ENCODE peak calls at places on chromosomes 1 and 21, in four cellular contexts. X is epithelial cell of esophagus, C is cardiac fibroblast, A is GM23338. J is an unnamed sample.

GRCh38 chr1:109427171-109427467 is 871 bp upstream of the PSMA5 start:
- DNase-seq in X (no peak), C (peak), A (no peak), J (peak)

GRCh38 chr1:153612755-153613331 is at the start of gene S100A16:
- DNase-seq in X (peak), C (peak), A (peak), J (peak)

GRCh38 chr1:40630488-40631223 is 34.8 kb downstream of the RIMS3 start:
- DNase-seq in X (peak), C (peak), A (peak), J (peak)

GRCh38 chr1:20082772-20083171 is 12.8 kb downstream of the PLA2G5 start:
- DNase-seq in X (no peak), C (no peak), A (no peak), J (no peak)

GRCh38 chr1:40662151-40662550 is 3.3 kb downstream of the RIMS3 start:
- DNase-seq in X (peak), C (no peak), A (no peak), J (no peak)

GRCh38 chr1:19197849-19198248 is 12.2 kb downstream of the UBR4 start:
- DNase-seq in X (no peak), C (peak), A (no peak), J (no peak)

GRCh38 chr1:200330770-200331428 is 78.9 kb downstream of the ZNF281 start:
- DNase-seq in X (no peak), C (no peak), A (peak), J (no peak)

GRCh38 chr1:145858238-145858936 is 494 bp downstream of the PIAS3 start:
- DNase-seq in X (peak), C (peak), A (peak), J (peak)

GRCh38 chr1:81484284-81484683 is 316.4 kb upstream of the ADGRL2 start:
- DNase-seq in X (no peak), C (no peak), A (no peak), J (no peak)

GRCh38 chr1:175675017-175675416 is 68.4 kb downstream of the TNR start:
- DNase-seq in X (no peak), C (no peak), A (no peak), J (no peak)

GRCh38 chr1:241266121-241266520 is 90.9 kb downstream of the RGS7 start:
- DNase-seq in X (no peak), C (no peak), A (no peak), J (peak)

DNA sequence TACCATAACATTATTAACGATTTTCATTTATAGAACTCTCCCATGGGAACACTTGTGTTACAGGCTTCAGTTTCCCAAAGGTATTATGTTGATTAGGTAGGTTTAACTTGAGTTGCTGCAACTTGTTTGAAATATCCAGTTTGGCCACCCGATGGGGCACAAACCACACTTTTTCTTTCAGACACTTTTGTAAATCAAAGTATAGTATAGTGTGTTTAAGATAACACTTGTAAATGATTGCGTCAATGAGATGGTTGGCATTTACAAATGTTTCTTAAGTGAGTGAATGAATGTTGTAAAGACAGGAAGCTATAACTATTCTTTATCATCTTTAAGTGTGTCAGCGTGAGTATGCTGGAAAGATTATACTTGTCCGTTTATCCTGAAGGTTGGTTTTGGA is 4.3 kb downstream of the XPR1 start:
- DNase-seq in X (peak), C (peak), A (peak), J (peak)
- TF ChIP-seq CTCF in X (peak), C (peak), A (peak), J (peak)

GRCh38 chr1:22889213-22889827 is 83.3 kb downstream of the LACTBL1 start:
- DNase-seq in X (peak), C (peak), A (peak), J (peak)
- TF ChIP-seq CTCF in X (peak), C (peak), A (peak), J (peak)

GRCh38 chr1:14924012-14924452 is 229.5 kb upstream of the TMEM51 start:
- DNase-seq in X (peak), C (peak), A (peak), J (peak)

GRCh38 chr1:14926214-14926613 is 227.3 kb upstream of the TMEM51 start:
- DNase-seq in X (peak), C (no peak), A (no peak), J (no peak)

GRCh38 chr1:14923400-14924011 is 230.0 kb upstream of the TMEM51 start:
- DNase-seq in X (no peak), C (no peak), A (no peak), J (no peak)

GRCh38 chr1:14925336-14926136 is 228.0 kb upstream of the TMEM51 start:
- DNase-seq in X (peak), C (no peak), A (no peak), J (no peak)

DNA sequence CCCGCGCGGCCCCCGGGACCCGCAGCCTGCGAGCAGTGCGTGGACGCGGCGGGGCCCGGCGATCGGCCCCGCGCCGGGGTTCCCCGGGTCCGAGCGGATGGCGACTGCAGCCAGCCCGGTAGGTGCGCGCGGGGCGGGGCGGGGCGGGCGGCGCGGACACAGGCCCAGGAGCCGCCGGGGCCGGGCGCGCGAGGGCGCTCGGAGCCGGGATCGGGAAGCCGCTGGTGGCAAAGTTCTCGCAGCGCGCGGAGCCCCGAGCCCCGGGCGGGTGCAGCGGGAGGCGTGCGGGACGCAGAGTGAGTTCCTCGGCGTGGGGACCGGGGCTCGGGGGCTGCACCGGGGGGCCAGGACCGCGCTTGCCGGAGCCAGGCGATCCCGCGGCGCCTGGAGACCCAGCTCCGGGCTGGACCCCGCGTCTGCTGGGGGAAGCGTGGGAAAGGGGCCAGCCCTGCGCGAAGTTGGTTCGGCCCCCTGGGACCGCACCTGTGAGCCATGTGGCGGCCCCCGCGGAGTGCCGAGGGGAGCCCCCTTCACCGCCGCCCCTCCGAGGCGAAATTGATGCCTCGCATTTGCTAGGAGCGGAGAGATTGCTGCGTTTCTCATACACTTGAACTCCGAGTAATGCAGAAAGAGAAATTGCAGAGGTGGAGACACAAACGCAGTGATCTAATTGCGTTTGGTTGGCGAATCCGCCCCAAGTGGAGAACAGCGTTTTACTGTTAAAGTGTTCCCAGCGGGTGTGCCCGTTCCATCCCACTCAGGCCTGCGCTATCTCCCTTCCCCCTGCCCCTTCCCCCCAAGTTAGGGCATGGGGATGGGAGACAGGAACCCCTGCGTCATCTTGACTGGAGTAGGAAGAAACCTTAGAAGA is 228.9 kb upstream of the TMEM51 start:
- DNase-seq in X (peak), C (peak), A (peak), J (peak)
- TF ChIP-seq CTCF in X (peak), C (no peak), A (no peak), J (no peak)

GRCh38 chr21:46287541-46287940 is 1.4 kb downstream of the YBEY start:
- DNase-seq in X (no peak), C (no peak), A (no peak), J (no peak)
- TF ChIP-seq CTCF in X (no peak), C (no peak), A (no peak), J (no peak)

GRCh38 chr1:182003953-182004586 is 57.4 kb downstream of the ZNF648 start:
- DNase-seq in X (no peak), C (no peak), A (peak), J (no peak)

GRCh38 chr1:182003025-182003725 is 58.3 kb downstream of the ZNF648 start:
- DNase-seq in X (no peak), C (no peak), A (no peak), J (no peak)

GRCh38 chr1:182004601-182005000 is 56.9 kb downstream of the ZNF648 start:
- DNase-seq in X (no peak), C (no peak), A (no peak), J (no peak)

GRCh38 chr1:182002570-182002969 is 58.9 kb downstream of the ZNF648 start:
- DNase-seq in X (no peak), C (no peak), A (no peak), J (no peak)

DNA sequence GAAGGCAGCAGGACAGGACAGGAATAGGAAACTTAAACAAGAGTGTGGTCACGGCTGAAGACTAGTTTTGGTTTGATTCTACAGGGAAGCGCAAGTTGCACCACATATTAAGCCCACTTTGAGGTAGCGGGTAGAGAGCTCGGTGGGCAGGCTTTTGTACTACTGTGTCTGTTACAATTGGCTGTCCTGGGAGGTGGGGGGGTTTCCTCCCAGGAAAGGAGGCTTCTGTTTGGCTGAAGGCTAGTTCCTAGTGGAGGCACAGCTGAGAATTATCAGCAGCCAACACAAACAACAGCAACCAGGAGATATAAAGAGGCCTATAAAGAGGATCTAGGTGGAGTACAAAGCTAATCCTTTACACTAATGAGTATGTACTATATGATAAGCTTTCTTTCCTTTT is 62.7 kb downstream of the ZNF648 start:
- DNase-seq in X (no peak), C (no peak), A (no peak), J (no peak)
- TF ChIP-seq CTCF in X (no peak), C (no peak), A (no peak), J (no peak)